ENCODE peak calls at places on chromosome 6, in six cellular contexts. O is mesenchymal stem cell; N is fibroblast of mammary gland; I is esophagus squamous epithelium; T is fibroblast of pulmonary artery; L is stimulated activated CD4-positive, alpha-beta T cell treated with anti-CD3 and anti-CD28 coated beads, TNF-alpha, amount 100 ng/mL, for 24 hours. Z is an unnamed sample.

GRCh38 chr6:105879902-105880547 is 206.1 kb upstream of the PRDM1 start:
- DNase-seq in O (no peak), N (no peak), I (no peak), T (no peak), L (no peak), Z (no peak)

GRCh38 chr6:143027058-143027457 is 33.6 kb upstream of the AIG1 start:
- DNase-seq in O (peak; percentile 21), N (peak; percentile 45), I (no peak), T (peak; percentile 57), L (peak; percentile 27), Z (peak; percentile 57)

GRCh38 chr6:158518196-158519127 is 41.4 kb upstream of the TMEM181 start:
- DNase-seq in O (peak; percentile 76), N (peak; percentile 83), I (no peak), T (peak; percentile 86), L (peak; percentile 14), Z (peak; percentile 90)

GRCh38 chr6:33429745-33430042 is 9.8 kb downstream of the SYNGAP1 start:
- DNase-seq in O (no peak), N (no peak), I (no peak), T (no peak), L (no peak), Z (no peak)

GRCh38 chr6:42182101-42182500 is 8.9 kb downstream of the GUCA1A start:
- DNase-seq in O (no peak), N (no peak), I (no peak), T (no peak), L (no peak), Z (no peak)

GRCh38 chr6:34414999-34415858 is 10.6 kb downstream of the RPS10 start:
- DNase-seq in O (peak; percentile 54), N (peak; percentile 86), I (no peak), T (peak; percentile 88), L (no peak), Z (peak; percentile 84)

GRCh38 chr6:129120856-129121255 is 237.9 kb downstream of the LAMA2 start:
- DNase-seq in O (no peak), N (peak; percentile 33), I (no peak), T (no peak), L (no peak), Z (no peak)

GRCh38 chr6:105591053-105591452 is 188.2 kb upstream of the PREP start:
- DNase-seq in O (peak; percentile 81), N (peak; percentile 57), I (no peak), T (peak; percentile 34), L (no peak), Z (peak; percentile 63)

GRCh38 chr6:90186637-90187361 is 109.8 kb downstream of the BACH2 start:
- DNase-seq in O (no peak), N (no peak), I (no peak), T (no peak), L (no peak), Z (no peak)

GRCh38 chr6:169241688-169242350 is 11.8 kb downstream of the THBS2 start:
- DNase-seq in O (no peak), N (no peak), I (no peak), T (no peak), L (no peak), Z (no peak)

GRCh38 chr6:163536770-163537169 is 122.3 kb downstream of the QKI start:
- DNase-seq in O (peak; percentile 48), N (peak; percentile 68), I (no peak), T (peak; percentile 46), L (no peak), Z (peak; percentile 35)

GRCh38 chr6:44926556-44926955 is 401.6 kb upstream of the RUNX2 start:
- DNase-seq in O (no peak), N (peak; percentile 31), I (no peak), T (no peak), L (no peak), Z (peak; percentile 40)

GRCh38 chr6:88982720-88983119 is 19.3 kb upstream of the RNGTT start:
- DNase-seq in O (peak; percentile 76), N (peak; percentile 94), I (no peak), T (peak; percentile 86), L (no peak), Z (peak; percentile 87)

GRCh38 chr6:40848038-40848437 is 191.0 kb downstream of the UNC5CL start:
- DNase-seq in O (peak; percentile 77), N (peak; percentile 31), I (no peak), T (no peak), L (no peak), Z (no peak)

GRCh38 chr6:27791182-27791939 is 120.8 kb downstream of the OR2B2 start:
- DNase-seq in O (peak; percentile 86), N (peak; percentile 88), I (no peak), T (peak; percentile 85), L (no peak), Z (peak; percentile 86)

GRCh38 chr6:32529697-32530429 is at the start of gene HLA-DRB5:
- DNase-seq in O (no peak), N (peak; percentile 2), I (no peak), T (peak; percentile 1), L (no peak), Z (no peak)

GRCh38 chr6:41636803-41637178 is 1.5 kb upstream of the MDFI start:
- DNase-seq in O (peak; percentile 51), N (no peak), I (no peak), T (peak; percentile 38), L (no peak), Z (no peak)

GRCh38 chr6:22785036-22785435 is 215.7 kb downstream of the HDGFL1 start:
- DNase-seq in O (no peak), N (no peak), I (no peak), T (peak; percentile 13), L (no peak), Z (no peak)

GRCh38 chr6:90194371-90194841 is 102.2 kb downstream of the BACH2 start:
- DNase-seq in O (peak; percentile 82), N (peak; percentile 92), I (no peak), T (peak; percentile 10), L (no peak), Z (no peak)

GRCh38 chr6:44569931-44570385 is 182.5 kb downstream of the CDC5L start:
- DNase-seq in O (no peak), N (peak; percentile 46), I (no peak), T (peak; percentile 42), L (no peak), Z (peak; percentile 20)

GRCh38 chr6:25312034-25312620 is 33.0 kb downstream of the CARMIL1 start:
- DNase-seq in O (no peak), N (peak; percentile 88), I (no peak), T (peak; percentile 88), L (no peak), Z (peak; percentile 93)

GRCh38 chr6:143375022-143375585 is 75.4 kb downstream of the ADAT2 start:
- DNase-seq in O (no peak), N (no peak), I (no peak), T (no peak), L (no peak), Z (no peak)

GRCh38 chr6:13916230-13916944 is 8.4 kb upstream of the RNF182 start:
- DNase-seq in O (no peak), N (peak; percentile 33), I (no peak), T (peak; percentile 4), L (no peak), Z (peak; percentile 14)

GRCh38 chr6:10350720-10351119 is 64.2 kb downstream of the TFAP2A start:
- DNase-seq in O (no peak), N (no peak), I (no peak), T (no peak), L (no peak), Z (no peak)

GRCh38 chr6:27836783-27837635 is 75.2 kb downstream of the OR2B2 start:
- DNase-seq in O (peak; percentile 94), N (peak; percentile 95), I (no peak), T (peak; percentile 89), L (no peak), Z (peak; percentile 92)

GRCh38 chr6:148814082-148814790 is 67.4 kb downstream of the UST start:
- DNase-seq in O (peak; percentile 13), N (peak; percentile 52), I (no peak), T (no peak), L (no peak), Z (no peak)

GRCh38 chr6:160978141-160978926 is 13.2 kb upstream of the MAP3K4 start:
- DNase-seq in O (peak; percentile 62), N (peak; percentile 90), I (no peak), T (peak; percentile 17), L (no peak), Z (peak; percentile 52)

GRCh38 chr6:82248233-82248735 is 740 bp upstream of the IBTK start:
- DNase-seq in O (peak; percentile 68), N (peak; percentile 86), I (no peak), T (no peak), L (no peak), Z (peak; percentile 73)

GRCh38 chr6:170135821-170136471 is 154.9 kb downstream of the DLL1 start:
- DNase-seq in O (no peak), N (no peak), I (no peak), T (no peak), L (no peak), Z (no peak)

GRCh38 chr6:56245903-56246351 is 1.5 kb downstream of the COL21A1 start:
- DNase-seq in O (no peak), N (peak; percentile 96), I (no peak), T (peak; percentile 36), L (no peak), Z (peak; percentile 65)

GRCh38 chr6:104227502-104227901 is 632.2 kb downstream of the HACE1 start:
- DNase-seq in O (peak; percentile 49), N (no peak), I (no peak), T (no peak), L (no peak), Z (no peak)

GRCh38 chr6:4516206-4516605 is 260.0 kb upstream of the CDYL start:
- DNase-seq in O (no peak), N (peak; percentile 7), I (no peak), T (peak; percentile 8), L (no peak), Z (peak; percentile 10)

GRCh38 chr6:33854572-33855030 is 50.8 kb upstream of the MLN start:
- DNase-seq in O (no peak), N (no peak), I (no peak), T (no peak), L (no peak), Z (no peak)